ENCODE peak calls at places on chromosomes 11 and 22, in nine cellular contexts. T, E, V, W, D, Q, H, L and Y are unnamed samples.

GRCh38 chr22:25702571-25703167 is 39.3 kb upstream of the MYO18B start:
- DNase-seq in T (no peak), E (no peak), V (no peak), W (no peak), D (no peak), Q (no peak), H (peak), L (no peak), Y (no peak)

GRCh38 chr11:106463154-106463553 is 385.7 kb downstream of the AASDHPPT start:
- DNase-seq in T (no peak), E (no peak), V (no peak), W (no peak), D (no peak), Q (no peak), H (no peak), L (no peak), Y (no peak)

GRCh38 chr11:109249597-109249996 is 172.4 kb upstream of the C11orf87 start:
- DNase-seq in T (no peak), E (no peak), V (no peak), W (no peak), D (no peak), Q (peak), H (no peak), L (no peak), Y (no peak)

GRCh38 chr11:113167599-113167998 is 146.8 kb upstream of the TTC12 start:
- DNase-seq in T (no peak), E (no peak), V (no peak), W (no peak), D (no peak), Q (no peak), H (no peak), L (no peak), Y (no peak)

GRCh38 chr22:23681026-23681809 is 9.6 kb upstream of the RGL4 start:
- DNase-seq in T (peak), E (no peak), V (no peak), W (no peak), D (no peak), Q (no peak), H (no peak), L (no peak), Y (no peak)

GRCh38 chr22:25172153-25172552 is 27.5 kb upstream of the CRYBB3 start:
- DNase-seq in T (no peak), E (peak), V (no peak), W (no peak), D (peak), Q (no peak), H (peak), L (no peak), Y (no peak)

GRCh38 chr11:47400813-47401279 is 7.5 kb upstream of the SLC39A13 start:
- DNase-seq in T (peak), E (no peak), V (no peak), W (no peak), D (no peak), Q (no peak), H (no peak), L (no peak), Y (no peak)

GRCh38 chr11:33268945-33269567 is 11.9 kb downstream of the HIPK3 start:
- DNase-seq in T (peak), E (no peak), V (no peak), W (no peak), D (no peak), Q (peak), H (no peak), L (no peak), Y (no peak)

GRCh38 chr11:68994161-68994890 is 13.5 kb upstream of the MRGPRD start:
- DNase-seq in T (no peak), E (no peak), V (no peak), W (no peak), D (no peak), Q (no peak), H (no peak), L (no peak), Y (no peak)

GRCh38 chr11:68659158-68659921 is 25.0 kb upstream of the GAL start:
- DNase-seq in T (peak), E (peak), V (no peak), W (no peak), D (no peak), Q (peak), H (no peak), L (peak), Y (no peak)

GRCh38 chr22:38724926-38725571 is 19.3 kb downstream of the GTPBP1 start:
- DNase-seq in T (peak), E (peak), V (no peak), W (no peak), D (no peak), Q (peak), H (no peak), L (no peak), Y (no peak)

GRCh38 chr11:109130910-109131309 is 291.1 kb upstream of the C11orf87 start:
- DNase-seq in T (no peak), E (no peak), V (no peak), W (no peak), D (no peak), Q (no peak), H (no peak), L (no peak), Y (no peak)

GRCh38 chr11:105824494-105825013 is 197.5 kb downstream of the MSANTD4 start:
- DNase-seq in T (no peak), E (no peak), V (no peak), W (no peak), D (no peak), Q (no peak), H (no peak), L (no peak), Y (no peak)

GRCh38 chr11:120747801-120748484 is 236.4 kb downstream of the GRIK4 start:
- DNase-seq in T (no peak), E (no peak), V (no peak), W (no peak), D (no peak), Q (no peak), H (no peak), L (peak), Y (no peak)

GRCh38 chr11:79312591-79313267 is 128.1 kb downstream of the TENM4 start:
- DNase-seq in T (no peak), E (no peak), V (no peak), W (no peak), D (no peak), Q (no peak), H (no peak), L (no peak), Y (no peak)

GRCh38 chr11:37504925-37505324 is 906.9 kb upstream of the RAG2 start:
- DNase-seq in T (no peak), E (no peak), V (no peak), W (no peak), D (no peak), Q (peak), H (no peak), L (no peak), Y (no peak)

GRCh38 chr22:29359469-29359868 is 28.9 kb downstream of the AP1B1 start:
- DNase-seq in T (peak), E (peak), V (no peak), W (peak), D (no peak), Q (peak), H (no peak), L (no peak), Y (no peak)

GRCh38 chr22:43888740-43889139 is 3.1 kb downstream of the PNPLA5 start:
- DNase-seq in T (no peak), E (no peak), V (no peak), W (no peak), D (no peak), Q (no peak), H (no peak), L (no peak), Y (no peak)

GRCh38 chr11:81207421-81208054 is 1526.1 kb downstream of the FAM181B start:
- DNase-seq in T (no peak), E (no peak), V (peak), W (no peak), D (no peak), Q (no peak), H (no peak), L (no peak), Y (no peak)

GRCh38 chr11:36295926-36296325 is at the start of gene PRR5L:
- DNase-seq in T (no peak), E (no peak), V (no peak), W (no peak), D (no peak), Q (no peak), H (no peak), L (no peak), Y (no peak)

GRCh38 chr11:76275446-76275845 is 69.1 kb upstream of the WNT11 start:
- DNase-seq in T (no peak), E (no peak), V (no peak), W (no peak), D (no peak), Q (no peak), H (no peak), L (no peak), Y (no peak)

GRCh38 chr11:117193130-117194020 is 5.8 kb upstream of the TAGLN start:
- DNase-seq in T (no peak), E (no peak), V (no peak), W (no peak), D (no peak), Q (no peak), H (no peak), L (no peak), Y (no peak)

GRCh38 chr22:38082986-38083710 is 836 bp downstream of the SLC16A8 start:
- DNase-seq in T (no peak), E (no peak), V (no peak), W (no peak), D (no peak), Q (no peak), H (no peak), L (no peak), Y (no peak)

GRCh38 chr11:134589155-134589554 is 177.1 kb upstream of the B3GAT1 start:
- DNase-seq in T (no peak), E (no peak), V (no peak), W (no peak), D (no peak), Q (no peak), H (no peak), L (no peak), Y (no peak)

GRCh38 chr11:60993611-60994010 is 22.1 kb downstream of the CD6 start:
- DNase-seq in T (no peak), E (no peak), V (no peak), W (no peak), D (no peak), Q (no peak), H (no peak), L (peak), Y (no peak)

GRCh38 chr22:19679476-19680099 is 34.7 kb upstream of the SEPTIN5 start:
- DNase-seq in T (peak), E (peak), V (no peak), W (peak), D (peak), Q (no peak), H (peak), L (no peak), Y (no peak)